ENCODE peak calls at places on chromosome 17, in five cellular contexts. R is NCI-H2081; O is HT1080; E is EH; Q is activated CD4-positive, alpha-beta T cell treated with anti-CD3 and anti-CD28 coated beads for 24 hours. T is an unnamed sample.

GRCh38 chr17:61618950-61619349 is 27.9 kb upstream of the NACA2 start:
- DNase-seq in R (no peak), O (no peak), E (no peak), Q (no peak), T (no peak)

GRCh38 chr17:35731239-35731931 is at the start of gene RASL10B:
- DNase-seq in R (peak; percentile 64), O (peak; percentile 38), E (peak; percentile 62), Q (peak; percentile 44), T (peak; percentile 37)

GRCh38 chr17:73343739-73344454 is 32.1 kb upstream of the CDC42EP4 start:
- DNase-seq in R (no peak), O (no peak), E (no peak), Q (no peak), T (no peak)

GRCh38 chr17:50946891-50947843 is 81.0 kb upstream of the TOB1 start:
- DNase-seq in R (no peak), O (no peak), E (no peak), Q (no peak), T (peak; percentile 13)

GRCh38 chr17:55601874-55602364 is 90.7 kb upstream of the SMIM36 start:
- DNase-seq in R (peak; percentile 2), O (peak; percentile 37), E (peak; percentile 62), Q (no peak), T (no peak)

GRCh38 chr17:80192268-80192667 is 22.4 kb downstream of the CARD14 start:
- DNase-seq in R (no peak), O (no peak), E (no peak), Q (no peak), T (no peak)

GRCh38 chr17:45992175-45992574 is 6.9 kb upstream of the STH start:
- DNase-seq in R (no peak), O (no peak), E (no peak), Q (no peak), T (no peak)

GRCh38 chr17:40953876-40954275 is 12.9 kb downstream of the KRT39 start:
- DNase-seq in R (no peak), O (peak; percentile 69), E (peak; percentile 73), Q (no peak), T (no peak)

GRCh38 chr17:6187836-6188235 is 117.7 kb downstream of the WSCD1 start:
- DNase-seq in R (no peak), O (peak; percentile 7), E (no peak), Q (no peak), T (no peak)

GRCh38 chr17:29291163-29291752 is 2.7 kb downstream of the NUFIP2 start:
- DNase-seq in R (peak; percentile 22), O (peak; percentile 71), E (peak; percentile 76), Q (no peak), T (no peak)